ENCODE peak calls at places on chromosomes 6 and 20, in five cellular contexts. One of them, this sample, is unnamed.
A peak's percentile ranks its signal among the peaks of the same experiment; 100 is the strongest.

GRCh38 chr20:63664861-63665594 is 6.9 kb downstream of the RTEL1 start:
- DNase-seq in CD8-positive, alpha-beta memory T cell: no peak
- DNase-seq in effector memory CD4-positive, alpha-beta T cell: no peak
- DNase-seq in neuronal stem cell: peak; percentile 72
- DNase-seq in tibial artery: no peak
- DNase-seq in this sample: no peak

GRCh38 chr6:43125119-43125518 is 46.0 kb upstream of the SRF start:
- DNase-seq in CD8-positive, alpha-beta memory T cell: peak; percentile 26
- DNase-seq in effector memory CD4-positive, alpha-beta T cell: no peak
- DNase-seq in neuronal stem cell: no peak
- DNase-seq in tibial artery: no peak
- DNase-seq in this sample: no peak

GRCh38 chr6:122180132-122180531 is 219.3 kb upstream of the HSF2 start:
- DNase-seq in CD8-positive, alpha-beta memory T cell: no peak
- DNase-seq in effector memory CD4-positive, alpha-beta T cell: no peak
- DNase-seq in neuronal stem cell: no peak
- DNase-seq in tibial artery: no peak
- DNase-seq in this sample: no peak

GRCh38 chr6:1577146-1577680 is 32.5 kb upstream of the FOXC1 start:
- DNase-seq in CD8-positive, alpha-beta memory T cell: no peak
- DNase-seq in effector memory CD4-positive, alpha-beta T cell: no peak
- DNase-seq in neuronal stem cell: no peak
- DNase-seq in tibial artery: no peak
- DNase-seq in this sample: no peak

GRCh38 chr6:53492860-53493634 is 51.9 kb downstream of the GCLC start:
- DNase-seq in CD8-positive, alpha-beta memory T cell: no peak
- DNase-seq in effector memory CD4-positive, alpha-beta T cell: no peak
- DNase-seq in neuronal stem cell: peak; percentile 38
- DNase-seq in tibial artery: no peak
- DNase-seq in this sample: no peak

GRCh38 chr6:114419175-114419574 is 76.4 kb upstream of the HS3ST5 start:
- DNase-seq in CD8-positive, alpha-beta memory T cell: no peak
- DNase-seq in effector memory CD4-positive, alpha-beta T cell: no peak
- DNase-seq in neuronal stem cell: no peak
- DNase-seq in tibial artery: no peak
- DNase-seq in this sample: no peak

GRCh38 chr6:142302427-142303190 is 802 bp downstream of the ADGRG6 start:
- DNase-seq in CD8-positive, alpha-beta memory T cell: no peak
- DNase-seq in effector memory CD4-positive, alpha-beta T cell: no peak
- DNase-seq in neuronal stem cell: no peak
- DNase-seq in tibial artery: no peak
- DNase-seq in this sample: no peak

GRCh38 chr20:63697868-63698545 is 1.6 kb downstream of the TNFRSF6B start:
- DNase-seq in CD8-positive, alpha-beta memory T cell: peak; percentile 45
- DNase-seq in effector memory CD4-positive, alpha-beta T cell: no peak
- DNase-seq in neuronal stem cell: no peak
- DNase-seq in tibial artery: peak; percentile 67
- DNase-seq in this sample: no peak

GRCh38 chr20:61436268-61436667 is 184.2 kb downstream of the CDH4 start:
- DNase-seq in CD8-positive, alpha-beta memory T cell: no peak
- DNase-seq in effector memory CD4-positive, alpha-beta T cell: no peak
- DNase-seq in neuronal stem cell: no peak
- DNase-seq in tibial artery: no peak
- DNase-seq in this sample: peak; percentile 48

GRCh38 chr6:11585426-11586016 is 48.0 kb downstream of the TMEM170B start:
- DNase-seq in CD8-positive, alpha-beta memory T cell: no peak
- DNase-seq in effector memory CD4-positive, alpha-beta T cell: no peak
- DNase-seq in neuronal stem cell: peak; percentile 43
- DNase-seq in tibial artery: no peak
- DNase-seq in this sample: no peak

GRCh38 chr20:23282546-23282945 is 68.0 kb upstream of the NXT1 start:
- DNase-seq in CD8-positive, alpha-beta memory T cell: no peak
- DNase-seq in effector memory CD4-positive, alpha-beta T cell: no peak
- DNase-seq in neuronal stem cell: no peak
- DNase-seq in tibial artery: no peak
- DNase-seq in this sample: no peak

GRCh38 chr6:1610497-1611321 is 994 bp downstream of the FOXC1 start:
- DNase-seq in CD8-positive, alpha-beta memory T cell: no peak
- DNase-seq in effector memory CD4-positive, alpha-beta T cell: no peak
- DNase-seq in neuronal stem cell: no peak
- DNase-seq in tibial artery: peak; percentile 68
- DNase-seq in this sample: no peak

GRCh38 chr6:79261666-79262065 is 27.2 kb upstream of the HMGN3 start:
- DNase-seq in CD8-positive, alpha-beta memory T cell: no peak
- DNase-seq in effector memory CD4-positive, alpha-beta T cell: no peak
- DNase-seq in neuronal stem cell: no peak
- DNase-seq in tibial artery: no peak
- DNase-seq in this sample: no peak

GRCh38 chr6:45265246-45265645 is 62.9 kb upstream of the RUNX2 start:
- DNase-seq in CD8-positive, alpha-beta memory T cell: no peak
- DNase-seq in effector memory CD4-positive, alpha-beta T cell: no peak
- DNase-seq in neuronal stem cell: no peak
- DNase-seq in tibial artery: no peak
- DNase-seq in this sample: no peak

GRCh38 chr6:20571261-20571660 is 37.0 kb downstream of the CDKAL1 start:
- DNase-seq in CD8-positive, alpha-beta memory T cell: no peak
- DNase-seq in effector memory CD4-positive, alpha-beta T cell: no peak
- DNase-seq in neuronal stem cell: no peak
- DNase-seq in tibial artery: no peak
- DNase-seq in this sample: no peak

GRCh38 chr6:157227202-157228166 is 95.8 kb downstream of the TMEM242 start:
- DNase-seq in CD8-positive, alpha-beta memory T cell: no peak
- DNase-seq in effector memory CD4-positive, alpha-beta T cell: no peak
- DNase-seq in neuronal stem cell: no peak
- DNase-seq in tibial artery: peak; percentile 62
- DNase-seq in this sample: no peak

GRCh38 chr6:169168706-169169105 is 84.9 kb downstream of the THBS2 start:
- DNase-seq in CD8-positive, alpha-beta memory T cell: no peak
- DNase-seq in effector memory CD4-positive, alpha-beta T cell: no peak
- DNase-seq in neuronal stem cell: no peak
- DNase-seq in tibial artery: peak; percentile 64
- DNase-seq in this sample: no peak

DNA sequence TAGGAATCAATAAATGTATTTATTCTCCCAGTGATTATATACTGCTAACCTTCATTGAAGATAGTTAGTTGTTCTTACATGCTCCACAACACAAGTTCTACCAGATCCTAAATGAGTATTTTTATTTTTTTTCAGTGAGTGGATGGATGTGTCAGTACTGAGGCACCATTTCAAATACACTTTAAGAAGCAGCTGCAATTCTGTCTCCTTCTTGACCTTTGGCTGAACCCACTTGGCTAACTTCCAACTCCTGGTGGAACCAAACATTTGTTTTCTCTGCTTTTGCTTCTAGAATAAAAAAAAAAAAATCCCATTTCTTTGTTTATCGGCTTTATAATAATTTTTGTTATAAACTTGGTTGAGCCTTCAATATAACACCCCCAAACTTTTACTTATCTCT is 458.3 kb upstream of the MAP3K7 start:
- DNase-seq in CD8-positive, alpha-beta memory T cell: no peak
- DNase-seq in effector memory CD4-positive, alpha-beta T cell: no peak
- DNase-seq in neuronal stem cell: no peak
- DNase-seq in tibial artery: no peak
- DNase-seq in this sample: no peak
- H3K4me1 ChIP-seq in CD8-positive, alpha-beta memory T cell: no peaks in the 10 kb centered on the region
- H3K4me1 ChIP-seq in effector memory CD4-positive, alpha-beta T cell: no peaks in the 10 kb centered on the region
- H3K4me1 ChIP-seq in neuronal stem cell: no peaks in the 10 kb centered on the region
- H3K4me1 ChIP-seq in tibial artery: no peaks in the 10 kb centered on the region
- H3K4me1 ChIP-seq in this sample: no peaks in the 10 kb centered on the region

GRCh38 chr20:25050082-25050481 is 7.9 kb downstream of the ACSS1 start:
- DNase-seq in CD8-positive, alpha-beta memory T cell: no peak
- DNase-seq in effector memory CD4-positive, alpha-beta T cell: no peak
- DNase-seq in neuronal stem cell: no peak
- DNase-seq in tibial artery: no peak
- DNase-seq in this sample: no peak

GRCh38 chr20:25051386-25052155 is 6.4 kb downstream of the ACSS1 start:
- DNase-seq in CD8-positive, alpha-beta memory T cell: peak; percentile 16
- DNase-seq in effector memory CD4-positive, alpha-beta T cell: no peak
- DNase-seq in neuronal stem cell: no peak
- DNase-seq in tibial artery: peak; percentile 51
- DNase-seq in this sample: no peak

GRCh38 chr20:25049261-25050060 is 8.5 kb downstream of the ACSS1 start:
- DNase-seq in CD8-positive, alpha-beta memory T cell: peak; percentile 32
- DNase-seq in effector memory CD4-positive, alpha-beta T cell: no peak
- DNase-seq in neuronal stem cell: no peak
- DNase-seq in tibial artery: peak; percentile 70
- DNase-seq in this sample: no peak

GRCh38 chr20:25052255-25053206 is 5.4 kb downstream of the ACSS1 start:
- DNase-seq in CD8-positive, alpha-beta memory T cell: peak; percentile 33
- DNase-seq in effector memory CD4-positive, alpha-beta T cell: no peak
- DNase-seq in neuronal stem cell: no peak
- DNase-seq in tibial artery: peak; percentile 83
- DNase-seq in this sample: no peak

GRCh38 chr20:25050501-25051350 is 7.2 kb downstream of the ACSS1 start:
- DNase-seq in CD8-positive, alpha-beta memory T cell: peak; percentile 39
- DNase-seq in effector memory CD4-positive, alpha-beta T cell: no peak
- DNase-seq in neuronal stem cell: no peak
- DNase-seq in tibial artery: peak; percentile 56
- DNase-seq in this sample: no peak
- H3K4me1 ChIP-seq in CD8-positive, alpha-beta memory T cell: peaks cover 30% of the 10 kb centered on the region
- H3K4me1 ChIP-seq in effector memory CD4-positive, alpha-beta T cell: peaks cover 8% of the 10 kb centered on the region
- H3K4me1 ChIP-seq in neuronal stem cell: no peaks in the 10 kb centered on the region
- H3K4me1 ChIP-seq in tibial artery: peaks cover 95% of the 10 kb centered on the region
- H3K4me1 ChIP-seq in this sample: peaks cover 2% of the 10 kb centered on the region

GRCh38 chr6:37049990-37050853 is 44.8 kb downstream of the FGD2 start:
- DNase-seq in CD8-positive, alpha-beta memory T cell: peak; percentile 64
- DNase-seq in effector memory CD4-positive, alpha-beta T cell: peak; percentile 24
- DNase-seq in neuronal stem cell: no peak
- DNase-seq in tibial artery: peak; percentile 74
- DNase-seq in this sample: no peak

GRCh38 chr6:37051138-37052026 is 45.9 kb downstream of the FGD2 start:
- DNase-seq in CD8-positive, alpha-beta memory T cell: peak; percentile 90
- DNase-seq in effector memory CD4-positive, alpha-beta T cell: peak; percentile 79
- DNase-seq in neuronal stem cell: peak; percentile 75
- DNase-seq in tibial artery: peak; percentile 93
- DNase-seq in this sample: peak; percentile 87

GRCh38 chr6:37053683-37054082 is 48.2 kb downstream of the FGD2 start:
- DNase-seq in CD8-positive, alpha-beta memory T cell: no peak
- DNase-seq in effector memory CD4-positive, alpha-beta T cell: no peak
- DNase-seq in neuronal stem cell: no peak
- DNase-seq in tibial artery: no peak
- DNase-seq in this sample: no peak

GRCh38 chr6:37050854-37051137 is 45.3 kb downstream of the FGD2 start:
- DNase-seq in CD8-positive, alpha-beta memory T cell: no peak
- DNase-seq in effector memory CD4-positive, alpha-beta T cell: no peak
- DNase-seq in neuronal stem cell: no peak
- DNase-seq in tibial artery: no peak
- DNase-seq in this sample: no peak

GRCh38 chr6:37052027-37052628 is 46.7 kb downstream of the FGD2 start:
- DNase-seq in CD8-positive, alpha-beta memory T cell: no peak
- DNase-seq in effector memory CD4-positive, alpha-beta T cell: no peak
- DNase-seq in neuronal stem cell: no peak
- DNase-seq in tibial artery: no peak
- DNase-seq in this sample: no peak
- H3K4me1 ChIP-seq in CD8-positive, alpha-beta memory T cell: peaks cover 53% of the 10 kb centered on the region
- H3K4me1 ChIP-seq in effector memory CD4-positive, alpha-beta T cell: peaks cover 47% of the 10 kb centered on the region
- H3K4me1 ChIP-seq in neuronal stem cell: peaks cover 14% of the 10 kb centered on the region
- H3K4me1 ChIP-seq in tibial artery: peaks cover 3% of the 10 kb centered on the region
- H3K4me1 ChIP-seq in this sample: peaks cover 11% of the 10 kb centered on the region

GRCh38 chr20:57689745-57690481 is 19.9 kb downstream of the PMEPA1 start:
- DNase-seq in CD8-positive, alpha-beta memory T cell: no peak
- DNase-seq in effector memory CD4-positive, alpha-beta T cell: no peak
- DNase-seq in neuronal stem cell: no peak
- DNase-seq in tibial artery: no peak
- DNase-seq in this sample: no peak
- H3K4me1 ChIP-seq in CD8-positive, alpha-beta memory T cell: no peaks in the 10 kb centered on the region
- H3K4me1 ChIP-seq in effector memory CD4-positive, alpha-beta T cell: no peaks in the 10 kb centered on the region
- H3K4me1 ChIP-seq in neuronal stem cell: peaks cover 11% of the 10 kb centered on the region
- H3K4me1 ChIP-seq in tibial artery: peaks cover 100% of the 10 kb centered on the region
- H3K4me1 ChIP-seq in this sample: peaks cover 4% of the 10 kb centered on the region

GRCh38 chr6:56746767-56747504 is 104.2 kb upstream of the DST start:
- DNase-seq in CD8-positive, alpha-beta memory T cell: no peak
- DNase-seq in effector memory CD4-positive, alpha-beta T cell: no peak
- DNase-seq in neuronal stem cell: no peak
- DNase-seq in tibial artery: no peak
- DNase-seq in this sample: no peak

GRCh38 chr6:56742122-56742791 is 99.6 kb upstream of the DST start:
- DNase-seq in CD8-positive, alpha-beta memory T cell: no peak
- DNase-seq in effector memory CD4-positive, alpha-beta T cell: no peak
- DNase-seq in neuronal stem cell: no peak
- DNase-seq in tibial artery: no peak
- DNase-seq in this sample: no peak

GRCh38 chr6:56745081-56745480 is 102.4 kb upstream of the DST start:
- DNase-seq in CD8-positive, alpha-beta memory T cell: no peak
- DNase-seq in effector memory CD4-positive, alpha-beta T cell: no peak
- DNase-seq in neuronal stem cell: no peak
- DNase-seq in tibial artery: no peak
- DNase-seq in this sample: no peak

GRCh38 chr6:56744528-56744927 is 101.8 kb upstream of the DST start:
- DNase-seq in CD8-positive, alpha-beta memory T cell: no peak
- DNase-seq in effector memory CD4-positive, alpha-beta T cell: no peak
- DNase-seq in neuronal stem cell: no peak
- DNase-seq in tibial artery: no peak
- DNase-seq in this sample: no peak

DNA sequence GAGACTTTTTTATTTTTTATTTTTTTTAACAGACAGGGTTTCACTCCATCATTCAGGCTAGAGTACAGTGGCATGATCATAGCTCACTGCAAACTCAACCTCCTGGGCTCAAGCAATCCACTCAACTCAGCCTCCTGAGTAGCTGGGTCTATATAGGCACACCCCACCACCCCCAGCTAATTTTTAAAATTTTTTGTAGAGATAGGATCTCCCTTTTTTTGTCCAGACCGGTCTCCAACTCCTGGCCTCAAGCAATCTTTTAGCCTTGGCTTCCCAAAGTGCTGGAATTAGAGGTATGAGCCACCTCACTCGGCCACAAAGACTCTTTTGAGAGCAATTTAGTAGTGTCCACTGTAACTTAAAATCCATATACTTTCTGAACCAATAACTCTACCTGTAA is 103.3 kb upstream of the DST start:
- DNase-seq in CD8-positive, alpha-beta memory T cell: no peak
- DNase-seq in effector memory CD4-positive, alpha-beta T cell: no peak
- DNase-seq in neuronal stem cell: no peak
- DNase-seq in tibial artery: no peak
- DNase-seq in this sample: no peak
- H3K4me1 ChIP-seq in CD8-positive, alpha-beta memory T cell: no peaks in the 10 kb centered on the region
- H3K4me1 ChIP-seq in effector memory CD4-positive, alpha-beta T cell: no peaks in the 10 kb centered on the region
- H3K4me1 ChIP-seq in neuronal stem cell: peaks cover 9% of the 10 kb centered on the region
- H3K4me1 ChIP-seq in tibial artery: no peaks in the 10 kb centered on the region
- H3K4me1 ChIP-seq in this sample: peaks cover 2% of the 10 kb centered on the region

GRCh38 chr20:36102306-36102705 is 52.2 kb upstream of the EPB41L1 start:
- DNase-seq in CD8-positive, alpha-beta memory T cell: no peak
- DNase-seq in effector memory CD4-positive, alpha-beta T cell: no peak
- DNase-seq in neuronal stem cell: no peak
- DNase-seq in tibial artery: no peak
- DNase-seq in this sample: no peak

GRCh38 chr20:36104244-36104643 is 50.3 kb upstream of the EPB41L1 start:
- DNase-seq in CD8-positive, alpha-beta memory T cell: no peak
- DNase-seq in effector memory CD4-positive, alpha-beta T cell: no peak
- DNase-seq in neuronal stem cell: no peak
- DNase-seq in tibial artery: no peak
- DNase-seq in this sample: no peak

GRCh38 chr20:36104856-36105255 is 49.7 kb upstream of the EPB41L1 start:
- DNase-seq in CD8-positive, alpha-beta memory T cell: no peak
- DNase-seq in effector memory CD4-positive, alpha-beta T cell: no peak
- DNase-seq in neuronal stem cell: no peak
- DNase-seq in tibial artery: no peak
- DNase-seq in this sample: no peak

GRCh38 chr20:36101201-36101600 is 53.3 kb upstream of the EPB41L1 start:
- DNase-seq in CD8-positive, alpha-beta memory T cell: no peak
- DNase-seq in effector memory CD4-positive, alpha-beta T cell: no peak
- DNase-seq in neuronal stem cell: no peak
- DNase-seq in tibial artery: no peak
- DNase-seq in this sample: no peak

GRCh38 chr20:36102809-36103596 is 51.5 kb upstream of the EPB41L1 start:
- DNase-seq in CD8-positive, alpha-beta memory T cell: no peak
- DNase-seq in effector memory CD4-positive, alpha-beta T cell: no peak
- DNase-seq in neuronal stem cell: no peak
- DNase-seq in tibial artery: no peak
- DNase-seq in this sample: no peak
- H3K4me1 ChIP-seq in CD8-positive, alpha-beta memory T cell: no peaks in the 10 kb centered on the region
- H3K4me1 ChIP-seq in effector memory CD4-positive, alpha-beta T cell: no peaks in the 10 kb centered on the region
- H3K4me1 ChIP-seq in neuronal stem cell: peaks cover under 1% of the 10 kb centered on the region
- H3K4me1 ChIP-seq in tibial artery: peaks cover 31% of the 10 kb centered on the region
- H3K4me1 ChIP-seq in this sample: peaks cover 4% of the 10 kb centered on the region

This sample was measured in iPS DF 6.9.